ENCODE peak calls at places on chromosomes 3 and 15, in ten cellular contexts. N is neural progenitor cell; H is prostate gland; P is testis; Y is heart left ventricle; D is MM.1S; R is HL-60; X is brain microvascular endothelial cell; S is mammary epithelial cell; E is CD4-positive, CD25-positive, alpha-beta regulatory T cell. V is an unnamed sample.
A peak's percentile ranks its signal among the peaks of the same experiment; 100 is the strongest.

GRCh38 chr3:49785565-49786356 is 581 bp downstream of the IP6K1 start:
- DNase-seq in X (no peak), R (no peak), H (peak; percentile 15), Y (no peak), N (no peak), S (peak; percentile 44), P (peak; percentile 64), E (peak; percentile 51), D (peak; percentile 28), V (peak; percentile 46)

GRCh38 chr15:20659265-20659664 is 117.7 kb upstream of the GOLGA6L6 start:
- DNase-seq in X (no peak), N (no peak), D (no peak), R (no peak), P (no peak), Y (no peak), S (no peak), H (no peak), E (no peak), V (no peak)

GRCh38 chr3:62139957-62140356 is 233.4 kb downstream of the FEZF2 start:
- DNase-seq in R (no peak), S (no peak), X (peak; percentile 63), D (no peak), N (no peak), P (no peak), H (no peak), Y (no peak), E (no peak), V (no peak)

GRCh38 chr3:124217542-124217941 is 225.6 kb upstream of the ROPN1 start:
- DNase-seq in R (peak; percentile 10), H (no peak), X (peak; percentile 71), N (peak; percentile 87), Y (peak; percentile 50), P (peak; percentile 53), S (peak; percentile 58), E (peak; percentile 32), D (peak; percentile 74), V (peak; percentile 72)

GRCh38 chr15:98647026-98647773 is 1.1 kb upstream of the IGF1R start:
- DNase-seq in X (peak; percentile 21), N (peak; percentile 95), R (peak; percentile 61), P (peak; percentile 85), S (peak; percentile 47), D (peak; percentile 85), H (peak; percentile 58), E (peak; percentile 61), Y (peak; percentile 81), V (peak; percentile 64)

GRCh38 chr3:152403632-152404066 is 134.9 kb downstream of the MBNL1 start:
- DNase-seq in P (no peak), N (no peak), S (no peak), D (no peak), H (no peak), X (no peak), R (no peak), E (no peak), Y (peak; percentile 81), V (peak; percentile 45)

GRCh38 chr15:41946970-41947369 is 25.4 kb downstream of the EHD4 start:
- DNase-seq in E (no peak), Y (no peak), P (no peak), H (peak; percentile 35), N (no peak), S (peak; percentile 67), R (no peak), X (no peak), D (no peak), V (no peak)

GRCh38 chr3:125061170-125061569 is 5.4 kb upstream of the HEG1 start:
- DNase-seq in Y (peak; percentile 73), D (no peak), X (no peak), E (no peak), S (no peak), R (no peak), H (no peak), P (peak; percentile 80), N (no peak), V (peak; percentile 91)

GRCh38 chr3:47130557-47130956 is 33.4 kb downstream of the SETD2 start:
- DNase-seq in E (no peak), X (no peak), D (no peak), S (peak; percentile 15), P (no peak), Y (no peak), N (no peak), H (no peak), R (no peak), V (no peak)

GRCh38 chr15:48177383-48177874 is 666 bp downstream of the MYEF2 start:
- DNase-seq in S (peak; percentile 20), X (peak; percentile 38), R (no peak), E (peak; percentile 38), N (no peak), P (peak; percentile 20), Y (no peak), H (no peak), D (peak; percentile 30), V (peak; percentile 70)

GRCh38 chr3:187186375-187186774 is 10.9 kb upstream of the RTP1 start:
- DNase-seq in E (no peak), R (no peak), Y (no peak), S (no peak), H (no peak), N (no peak), X (no peak), P (no peak), D (no peak), V (no peak)
- H3K27ac ChIP-seq in E (no peak overlapping the region), R (no peak overlapping the region), Y (peak overlapping the region; percentile 76), S (peak overlapping the region; percentile 29), H (peak overlapping the region; percentile 29), N (no peak overlapping the region), X (peak overlapping the region; percentile 33), P (no peak overlapping the region), D (no peak overlapping the region), V (no peak overlapping the region)

DNA sequence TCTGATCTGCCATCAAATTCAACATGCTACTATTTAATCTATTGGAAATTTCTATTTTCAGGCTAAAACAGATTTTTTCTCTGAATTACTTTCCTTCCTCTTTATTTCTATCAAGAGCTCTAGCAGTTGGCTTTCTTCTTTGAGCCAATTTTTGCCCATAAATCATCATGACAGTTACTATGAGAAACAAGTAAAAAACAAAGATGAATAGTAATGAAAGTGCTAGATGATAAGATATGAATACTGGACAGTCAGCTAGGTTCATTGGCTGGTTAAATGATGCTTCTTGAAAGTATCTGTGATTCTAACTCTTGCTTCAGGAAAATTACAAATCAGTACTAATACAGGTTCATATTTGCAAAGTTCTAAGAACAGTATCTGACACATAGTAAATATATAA is 38.6 kb upstream of the NANOGP8 start:
- DNase-seq in D (no peak), P (no peak), S (no peak), E (no peak), H (no peak), X (no peak), N (no peak), R (no peak), Y (no peak), V (peak; percentile 12)
- H3K27ac ChIP-seq in D (no peak overlapping the region), P (no peak overlapping the region), S (no peak overlapping the region), E (no peak overlapping the region), H (no peak overlapping the region), X (no peak overlapping the region), N (no peak overlapping the region), R (no peak overlapping the region), Y (no peak overlapping the region), V (no peak overlapping the region)

DNA sequence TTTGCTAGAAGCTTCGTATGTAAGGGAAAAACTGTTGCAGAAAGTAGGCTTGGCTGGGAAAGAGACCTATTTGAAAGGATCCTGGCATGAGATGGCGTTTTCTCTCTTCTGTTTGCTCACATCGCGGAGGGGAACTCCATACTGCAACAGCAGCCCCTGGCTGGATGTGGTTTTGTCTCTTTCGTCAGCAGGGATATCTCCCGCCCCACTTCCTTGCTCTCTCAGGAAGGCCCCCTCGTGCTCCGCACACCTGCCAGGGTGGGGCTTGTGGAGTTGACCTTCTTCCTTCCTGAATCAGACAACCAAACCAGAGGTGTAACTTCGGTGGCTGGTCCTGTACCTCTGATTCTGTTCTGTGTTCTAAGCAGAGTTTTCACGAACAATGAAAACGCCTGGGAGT is 26.4 kb upstream of the MYZAP start:
- DNase-seq in X (no peak), P (no peak), E (peak; percentile 56), D (no peak), H (no peak), Y (no peak), N (no peak), S (peak; percentile 51), R (no peak), V (no peak)
- H3K27ac ChIP-seq in X (no peak overlapping the region), P (no peak overlapping the region), E (no peak overlapping the region), D (no peak overlapping the region), H (no peak overlapping the region), Y (peak overlapping the region; percentile 34), N (no peak overlapping the region), S (no peak overlapping the region), R (no peak overlapping the region), V (no peak overlapping the region)

GRCh38 chr3:99857278-99857677 is 39.6 kb downstream of the CMSS1 start:
- DNase-seq in Y (no peak), S (no peak), D (no peak), E (no peak), P (no peak), H (no peak), X (no peak), N (no peak), R (no peak), V (no peak)

GRCh38 chr3:99855900-99856299 is 38.2 kb downstream of the CMSS1 start:
- DNase-seq in P (no peak), X (no peak), H (no peak), D (no peak), R (no peak), N (no peak), S (no peak), Y (no peak), E (no peak), V (no peak)

GRCh38 chr3:99854899-99855298 is 37.2 kb downstream of the CMSS1 start:
- DNase-seq in D (no peak), X (no peak), R (no peak), H (no peak), N (no peak), E (no peak), P (no peak), Y (no peak), S (no peak), V (no peak)

GRCh38 chr3:99858461-99858860 is 40.8 kb downstream of the CMSS1 start:
- DNase-seq in E (no peak), X (no peak), Y (no peak), D (no peak), N (no peak), S (no peak), H (no peak), R (no peak), P (no peak), V (no peak)

GRCh38 chr3:99856437-99857220 is 39.0 kb downstream of the CMSS1 start:
- DNase-seq in H (no peak), R (no peak), D (no peak), N (no peak), E (no peak), S (no peak), P (no peak), X (no peak), Y (no peak), V (no peak)
- H3K27ac ChIP-seq in H (no peak overlapping the region), R (no peak overlapping the region), D (no peak overlapping the region), N (no peak overlapping the region), E (no peak overlapping the region), S (no peak overlapping the region), P (no peak overlapping the region), X (no peak overlapping the region), Y (no peak overlapping the region), V (no peak overlapping the region)

DNA sequence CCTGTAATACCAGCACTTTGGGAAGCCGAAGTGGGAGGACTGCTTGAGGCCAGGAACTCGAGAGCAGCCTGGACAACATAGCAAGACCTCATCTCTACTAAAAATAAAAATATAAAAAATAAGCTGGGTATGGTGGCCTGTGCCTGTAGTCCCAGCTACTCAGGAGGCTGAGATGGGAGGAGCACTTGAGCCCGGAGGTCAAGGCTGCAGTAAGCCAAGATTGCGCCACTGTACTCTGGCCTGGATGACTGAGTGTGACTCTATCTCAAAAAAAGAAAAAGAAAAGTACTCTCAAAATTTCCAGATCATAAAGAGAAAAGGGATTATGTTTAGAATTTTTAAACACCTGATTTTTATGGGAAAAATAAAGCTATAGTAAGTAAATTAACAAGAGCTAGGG is 24.1 kb downstream of the SLC51A start:
- DNase-seq in E (no peak), X (no peak), D (no peak), R (no peak), H (no peak), S (no peak), P (no peak), Y (no peak), N (no peak), V (no peak)
- H3K27ac ChIP-seq in E (no peak overlapping the region), X (no peak overlapping the region), D (no peak overlapping the region), R (no peak overlapping the region), H (no peak overlapping the region), S (no peak overlapping the region), P (peak overlapping the region; percentile 59), Y (no peak overlapping the region), N (no peak overlapping the region), V (no peak overlapping the region)

V was measured in fibroblast of lung.